ENCODE peak calls at places on chromosomes 4 and X, in nine cellular contexts. S, J, Q, E, M, V, D, G and A are unnamed samples. For H3K4me1, the result is how much of the 10 kb centered on the place peaks cover.

GRCh38 chrX:140229187-140229586 is 263.9 kb upstream of the CXorf66 start:
- DNase-seq in M (no peak), V (no peak), J (no peak), E (no peak), D (no peak), S (no peak), Q (no peak), G (no peak), A (no peak)

GRCh38 chrX:50903387-50904027 is 7.0 kb upstream of the BMP15 start:
- DNase-seq in M (no peak), V (peak), E (no peak), Q (no peak), D (peak), G (no peak), J (peak), S (no peak), A (no peak)

GRCh38 chrX:97200454-97200853 is 316.7 kb downstream of the RPA4 start:
- DNase-seq in Q (no peak), D (no peak), V (no peak), G (no peak), M (no peak), J (no peak), E (no peak), S (no peak), A (no peak)

GRCh38 chr4:31365006-31365690 is 645.0 kb downstream of the PCDH7 start:
- DNase-seq in G (no peak), D (no peak), Q (no peak), V (no peak), S (no peak), E (no peak), J (no peak), M (no peak), A (no peak)

GRCh38 chr4:187276786-187277408 is 553.2 kb upstream of the FAT1 start:
- DNase-seq in J (peak), D (no peak), M (no peak), S (no peak), V (no peak), G (no peak), E (no peak), Q (no peak), A (no peak)

GRCh38 chr4:112807999-112808398 is 171.1 kb downstream of the LARP7 start:
- DNase-seq in G (no peak), V (no peak), D (no peak), E (no peak), Q (no peak), S (no peak), M (no peak), J (peak), A (no peak)

GRCh38 chr4:183888564-183888963 is 16.5 kb upstream of the STOX2 start:
- DNase-seq in J (no peak), E (no peak), V (no peak), S (no peak), M (no peak), D (no peak), Q (no peak), G (no peak), A (no peak)

GRCh38 chrX:24266996-24267395 is 46.9 kb downstream of the SUPT20HL2 start:
- DNase-seq in V (no peak), M (no peak), E (no peak), G (no peak), S (no peak), J (peak), D (no peak), Q (no peak), A (no peak)

GRCh38 chrX:97326456-97326855 is 442.7 kb downstream of the RPA4 start:
- DNase-seq in J (no peak), G (no peak), S (no peak), E (no peak), D (no peak), Q (no peak), M (no peak), V (no peak), A (no peak)

GRCh38 chrX:141405878-141406492 is 163.7 kb upstream of the SPANXC start:
- DNase-seq in V (no peak), D (no peak), Q (no peak), J (peak), G (no peak), M (no peak), E (no peak), S (no peak), A (no peak)

GRCh38 chr4:73729534-73730165 is 10.7 kb upstream of the CXCL8 start:
- DNase-seq in G (peak), S (peak), D (peak), V (peak), J (peak), Q (no peak), M (peak), E (peak), A (peak)

GRCh38 chr4:140044314-140044991 is 109.5 kb downstream of the MAML3 start:
- DNase-seq in J (no peak), G (no peak), E (no peak), D (no peak), V (peak), S (no peak), M (no peak), Q (no peak), A (no peak)

GRCh38 chrX:11423362-11423818 is 130.2 kb downstream of the AMELX start:
- DNase-seq in V (no peak), E (no peak), J (peak), S (no peak), D (no peak), Q (no peak), M (no peak), G (no peak), A (no peak)

GRCh38 chr4:26163425-26164362 is 157.1 kb upstream of the RBPJ start:
- DNase-seq in J (no peak), Q (no peak), S (no peak), E (no peak), G (no peak), M (no peak), D (no peak), V (no peak), A (no peak)

GRCh38 chr4:113686950-113687718 is 74.4 kb downstream of the CAMK2D start:
- DNase-seq in J (peak), Q (no peak), V (no peak), M (no peak), G (no peak), D (no peak), E (no peak), S (no peak), A (no peak)

GRCh38 chr4:187606581-187606980 is 389.0 kb upstream of the ZFP42 start:
- DNase-seq in J (peak), Q (no peak), E (no peak), S (no peak), V (peak), D (no peak), M (no peak), G (no peak), A (no peak)

GRCh38 chr4:173763374-173763773 is 233.3 kb upstream of the HAND2 start:
- DNase-seq in D (no peak), G (no peak), V (no peak), S (no peak), J (no peak), M (no peak), Q (no peak), E (no peak), A (no peak)

GRCh38 chr4:6855692-6856297 is 53.8 kb upstream of the TBC1D14 start:
- DNase-seq in J (peak), G (no peak), Q (no peak), S (no peak), E (no peak), M (no peak), D (no peak), V (peak), A (no peak)

GRCh38 chr4:154559931-154560801 is 2.6 kb upstream of the FGB start:
- DNase-seq in Q (no peak), E (no peak), S (no peak), M (no peak), V (no peak), J (no peak), D (no peak), G (no peak), A (no peak)

GRCh38 chr4:107654694-107655093 is 65.3 kb downstream of the PAPSS1 start:
- DNase-seq in D (no peak), V (peak), E (no peak), J (no peak), G (no peak), S (no peak), Q (no peak), M (no peak), A (no peak)

GRCh38 chr4:1971456-1972200 is 37.1 kb downstream of the NELFA start:
- DNase-seq in E (no peak), V (no peak), G (peak), S (no peak), D (no peak), Q (no peak), M (peak), J (no peak), A (peak)

GRCh38 chr4:57492479-57492878 is 382.3 kb upstream of the IGFBP7 start:
- DNase-seq in D (no peak), E (no peak), J (no peak), S (no peak), M (no peak), V (peak), G (no peak), Q (no peak), A (no peak)

GRCh38 chrX:122546269-122546668 is 637.8 kb upstream of the GRIA3 start:
- DNase-seq in V (no peak), G (no peak), Q (no peak), E (no peak), M (no peak), S (no peak), D (no peak), J (no peak), A (no peak)

GRCh38 chr4:139144161-139144859 is 32.7 kb downstream of the ELF2 start:
- DNase-seq in Q (no peak), J (peak), G (peak), M (peak), V (peak), S (no peak), E (peak), D (no peak), A (peak)

GRCh38 chr4:126727461-126727860 is 905.3 kb upstream of the INTU start:
- DNase-seq in V (no peak), Q (no peak), G (no peak), E (no peak), D (no peak), S (no peak), M (no peak), J (peak), A (no peak)

GRCh38 chr4:83010111-83010521 is 507 bp downstream of the LIN54 start:
- DNase-seq in D (no peak), M (no peak), E (no peak), G (no peak), V (peak), Q (no peak), S (no peak), J (peak), A (no peak)

GRCh38 chr4:112636688-112637551 is at the start of the genes LARP7 and ZGRF1:
- DNase-seq in D (peak), M (peak), E (peak), J (peak), G (peak), S (peak), Q (peak), V (peak), A (peak)

GRCh38 chrX:41921492-41922124 is 1.7 kb downstream of the CASK start:
- DNase-seq in S (no peak), G (no peak), V (no peak), D (peak), M (no peak), E (no peak), J (peak), Q (no peak), A (no peak)

GRCh38 chrX:102985182-102985581 is 48.1 kb downstream of the RAB40AL start:
- DNase-seq in D (no peak), M (no peak), E (no peak), S (no peak), G (no peak), V (no peak), Q (no peak), J (no peak), A (no peak)

GRCh38 chr4:75686346-75686745 is 13.1 kb upstream of the G3BP2 start:
- DNase-seq in G (no peak), D (no peak), V (no peak), Q (no peak), E (no peak), J (peak), M (no peak), S (no peak), A (no peak)

GRCh38 chrX:39766085-39766726 is 331.6 kb downstream of the BCOR start:
- DNase-seq in S (no peak), E (no peak), M (no peak), G (no peak), Q (no peak), V (no peak), D (no peak), J (no peak), A (no peak)

GRCh38 chrX:13938053-13938765 is 91.5 kb downstream of the GEMIN8 start:
- DNase-seq in J (peak), D (peak), G (no peak), E (peak), V (peak), Q (no peak), S (peak), M (no peak), A (peak)

GRCh38 chr4:792729-793108 is 33.2 kb downstream of the CPLX1 start:
- DNase-seq in G (no peak), S (no peak), M (no peak), E (no peak), V (no peak), Q (no peak), D (no peak), J (no peak), A (peak)

GRCh38 chr4:110236324-110236723 is 37.9 kb upstream of the ELOVL6 start:
- DNase-seq in S (no peak), D (no peak), E (no peak), Q (no peak), G (no peak), V (no peak), J (no peak), M (no peak), A (no peak)

GRCh38 chrX:150572206-150572605 is 3.8 kb downstream of the MTM1 start:
- DNase-seq in S (no peak), V (no peak), Q (no peak), E (no peak), J (peak), G (no peak), D (no peak), M (no peak), A (no peak)
- H3K4me1 ChIP-seq in S (under half), V (under half), Q (under half), E (under half), J (under half), G (half or more), D (under half), M (under half), A (under half)

GRCh38 chr4:143402776-143403550 is 66.3 kb downstream of the GAB1 start:
- DNase-seq in E (no peak), S (no peak), V (no peak), Q (no peak), G (no peak), D (no peak), J (peak), M (no peak), A (no peak)
- H3K4me1 ChIP-seq in E (under half), S (half or more), V (under half), Q (under half), G (under half), D (under half), J (under half), M (under half), A (under half)

GRCh38 chrX:54529559-54530357 is at the start of gene GNL3L:
- DNase-seq in D (peak), S (peak), Q (peak), G (peak), M (peak), E (peak), J (peak), V (peak), A (peak)
- H3K4me1 ChIP-seq in D (under half), S (under half), Q (under half), G (under half), M (under half), E (under half), J (under half), V (under half), A (under half)

GRCh38 chr4:10100734-10101216 is 15.8 kb downstream of the WDR1 start:
- DNase-seq in D (no peak), M (peak), S (no peak), G (peak), E (no peak), J (no peak), V (no peak), Q (no peak), A (peak)
- H3K4me1 ChIP-seq in D (under half), M (under half), S (under half), G (half or more), E (under half), J (half or more), V (half or more), Q (half or more), A (under half)

DNA sequence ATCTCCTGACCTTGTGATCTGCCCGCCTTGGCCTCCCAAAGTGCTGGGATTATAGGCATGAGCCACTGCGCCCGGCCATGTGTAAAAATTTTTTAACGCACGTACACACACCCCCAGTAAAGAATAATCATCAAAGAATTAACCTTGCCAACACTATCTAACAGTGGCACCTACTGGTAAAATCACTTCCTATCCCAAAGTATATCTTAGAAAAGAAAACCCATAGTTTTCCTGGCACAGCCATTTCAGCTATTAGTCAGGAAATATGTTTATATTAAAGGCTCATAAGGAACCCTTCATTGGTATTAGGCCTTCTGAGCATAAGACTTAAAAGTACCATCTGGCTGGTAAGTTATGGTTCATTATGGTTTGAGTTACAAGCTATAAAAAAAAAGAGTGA is 14.1 kb downstream of the S100G start:
- DNase-seq in D (no peak), Q (no peak), V (no peak), M (no peak), S (no peak), J (peak), E (no peak), G (no peak), A (no peak)
- H3K4me1 ChIP-seq in D (under half), Q (under half), V (under half), M (under half), S (under half), J (under half), E (under half), G (under half), A (under half)

DNA sequence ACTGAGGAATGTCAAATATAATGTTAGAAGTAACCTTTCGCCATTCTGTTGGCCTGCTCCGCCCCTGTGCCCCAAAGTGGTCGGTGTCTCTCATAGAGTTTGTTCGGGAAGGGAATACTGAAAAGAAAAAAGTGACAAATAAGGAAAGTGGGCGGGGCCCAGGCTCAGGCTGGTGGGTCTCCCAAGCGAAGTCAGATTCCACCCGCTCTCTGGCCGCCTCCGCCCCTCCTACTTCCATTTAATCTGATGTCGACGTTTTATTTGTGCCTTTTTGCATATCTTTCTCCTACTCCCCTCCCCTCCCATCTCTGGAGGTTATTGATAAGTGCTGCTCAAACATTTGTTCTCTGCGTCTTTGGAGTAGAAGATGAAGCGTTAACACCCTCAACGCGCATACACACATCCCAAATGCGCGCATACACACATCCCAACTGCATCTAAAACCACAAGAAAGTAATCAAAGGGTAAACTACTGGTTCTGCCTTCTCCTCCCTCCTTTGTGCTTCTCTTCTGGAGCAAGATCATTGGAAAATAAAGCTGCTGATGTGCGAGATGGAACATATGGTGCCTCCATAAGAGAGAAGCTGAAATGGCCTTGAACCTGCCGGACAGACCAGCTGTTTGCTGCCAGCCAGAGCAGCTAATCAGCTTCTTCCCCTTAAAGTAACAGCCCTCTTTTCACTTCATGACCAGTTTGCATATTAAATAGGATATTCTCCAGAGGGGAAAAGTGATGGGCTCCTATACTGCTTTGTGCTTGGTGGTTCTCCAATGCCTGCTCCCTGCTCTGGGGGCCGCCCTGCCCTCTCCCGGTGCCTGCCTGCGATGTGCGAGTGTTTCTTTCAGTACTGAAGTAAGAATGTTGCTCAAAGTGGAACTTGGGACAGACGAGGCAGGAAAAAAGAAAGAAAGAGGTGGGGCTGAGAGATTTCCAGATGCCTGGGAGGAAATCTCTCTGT is 3.1 kb downstream of the MAMLD1 start:
- DNase-seq in V (peak), J (peak), Q (no peak), E (peak), G (no peak), M (peak), S (peak), D (no peak), A (peak)
- H3K4me1 ChIP-seq in V (under half), J (under half), Q (under half), E (under half), G (under half), M (under half), S (under half), D (under half), A (under half)

GRCh38 chr4:46404961-46405360 is 15.0 kb upstream of the GABRA2 start:
- DNase-seq in J (no peak), S (peak), M (no peak), G (no peak), Q (no peak), D (no peak), V (peak), E (no peak), A (no peak)
- H3K4me1 ChIP-seq in J (under half), S (under half), M (under half), G (under half), Q (under half), D (under half), V (under half), E (under half), A (under half)